ENCODE peak calls at places on chromosomes 4 and X, in eight cellular contexts. One of them, this sample, is unnamed.

GRCh38 chrX:42237956-42238355 is 314.6 kb upstream of the CASK start:
- DNase-seq in nephron progenitor cell: no peak
- DNase-seq in body of pancreas: no peak
- DNase-seq in GM20000: no peak
- DNase-seq in choroid plexus epithelial cell: peak
- DNase-seq in type B pancreatic cell: no peak
- DNase-seq in CD4-positive, alpha-beta T cell: no peak
- DNase-seq in fibroblast of pulmonary artery: no peak
- DNase-seq in this sample: no peak

GRCh38 chrX:50697691-50698090 is 116.3 kb downstream of the SHROOM4 start:
- DNase-seq in nephron progenitor cell: no peak
- DNase-seq in body of pancreas: no peak
- DNase-seq in GM20000: no peak
- DNase-seq in choroid plexus epithelial cell: peak
- DNase-seq in type B pancreatic cell: no peak
- DNase-seq in CD4-positive, alpha-beta T cell: no peak
- DNase-seq in fibroblast of pulmonary artery: peak
- DNase-seq in this sample: no peak

GRCh38 chr4:84393193-84393592 is 105.9 kb downstream of the NKX6-1 start:
- DNase-seq in nephron progenitor cell: no peak
- DNase-seq in body of pancreas: no peak
- DNase-seq in GM20000: no peak
- DNase-seq in choroid plexus epithelial cell: no peak
- DNase-seq in type B pancreatic cell: no peak
- DNase-seq in CD4-positive, alpha-beta T cell: no peak
- DNase-seq in fibroblast of pulmonary artery: no peak
- DNase-seq in this sample: no peak

GRCh38 chr4:146790515-146790914 is 151.8 kb downstream of the POU4F2 start:
- DNase-seq in nephron progenitor cell: no peak
- DNase-seq in body of pancreas: no peak
- DNase-seq in GM20000: no peak
- DNase-seq in choroid plexus epithelial cell: no peak
- DNase-seq in type B pancreatic cell: no peak
- DNase-seq in CD4-positive, alpha-beta T cell: no peak
- DNase-seq in fibroblast of pulmonary artery: no peak
- DNase-seq in this sample: peak

GRCh38 chr4:8439914-8440490 is 521 bp downstream of the ACOX3 start:
- DNase-seq in nephron progenitor cell: peak
- DNase-seq in body of pancreas: no peak
- DNase-seq in GM20000: peak
- DNase-seq in choroid plexus epithelial cell: peak
- DNase-seq in type B pancreatic cell: no peak
- DNase-seq in CD4-positive, alpha-beta T cell: no peak
- DNase-seq in fibroblast of pulmonary artery: no peak
- DNase-seq in this sample: no peak

GRCh38 chr4:109588176-109588575 is 28.1 kb downstream of the MCUB start:
- DNase-seq in nephron progenitor cell: no peak
- DNase-seq in body of pancreas: no peak
- DNase-seq in GM20000: peak
- DNase-seq in choroid plexus epithelial cell: no peak
- DNase-seq in type B pancreatic cell: no peak
- DNase-seq in CD4-positive, alpha-beta T cell: peak
- DNase-seq in fibroblast of pulmonary artery: no peak
- DNase-seq in this sample: no peak

GRCh38 chrX:55593756-55594257 is 29.4 kb upstream of the FOXR2 start:
- DNase-seq in nephron progenitor cell: no peak
- DNase-seq in body of pancreas: no peak
- DNase-seq in GM20000: no peak
- DNase-seq in choroid plexus epithelial cell: no peak
- DNase-seq in type B pancreatic cell: no peak
- DNase-seq in CD4-positive, alpha-beta T cell: no peak
- DNase-seq in fibroblast of pulmonary artery: no peak
- DNase-seq in this sample: no peak

GRCh38 chr4:146212781-146213180 is 1.6 kb upstream of the REELD1 start:
- DNase-seq in nephron progenitor cell: no peak
- DNase-seq in body of pancreas: no peak
- DNase-seq in GM20000: no peak
- DNase-seq in choroid plexus epithelial cell: no peak
- DNase-seq in type B pancreatic cell: no peak
- DNase-seq in CD4-positive, alpha-beta T cell: no peak
- DNase-seq in fibroblast of pulmonary artery: no peak
- DNase-seq in this sample: no peak

GRCh38 chr4:73507541-73507940 is 26.0 kb downstream of the AFM start:
- DNase-seq in nephron progenitor cell: no peak
- DNase-seq in body of pancreas: no peak
- DNase-seq in GM20000: no peak
- DNase-seq in choroid plexus epithelial cell: no peak
- DNase-seq in type B pancreatic cell: no peak
- DNase-seq in CD4-positive, alpha-beta T cell: no peak
- DNase-seq in fibroblast of pulmonary artery: no peak
- DNase-seq in this sample: no peak

GRCh38 chr4:183798921-183799307 is 106.2 kb upstream of the STOX2 start:
- DNase-seq in nephron progenitor cell: no peak
- DNase-seq in body of pancreas: no peak
- DNase-seq in GM20000: no peak
- DNase-seq in choroid plexus epithelial cell: no peak
- DNase-seq in type B pancreatic cell: no peak
- DNase-seq in CD4-positive, alpha-beta T cell: no peak
- DNase-seq in fibroblast of pulmonary artery: no peak
- DNase-seq in this sample: no peak

GRCh38 chrX:123108513-123109427 is 75.3 kb upstream of the GRIA3 start:
- DNase-seq in nephron progenitor cell: no peak
- DNase-seq in body of pancreas: no peak
- DNase-seq in GM20000: no peak
- DNase-seq in choroid plexus epithelial cell: no peak
- DNase-seq in type B pancreatic cell: no peak
- DNase-seq in CD4-positive, alpha-beta T cell: no peak
- DNase-seq in fibroblast of pulmonary artery: no peak
- DNase-seq in this sample: no peak

GRCh38 chr4:7226464-7226863 is 34.1 kb downstream of the SORCS2 start:
- DNase-seq in nephron progenitor cell: peak
- DNase-seq in body of pancreas: no peak
- DNase-seq in GM20000: no peak
- DNase-seq in choroid plexus epithelial cell: no peak
- DNase-seq in type B pancreatic cell: no peak
- DNase-seq in CD4-positive, alpha-beta T cell: no peak
- DNase-seq in fibroblast of pulmonary artery: no peak
- DNase-seq in this sample: no peak

GRCh38 chrX:101232316-101232715 is 12.7 kb downstream of the DRP2 start:
- DNase-seq in nephron progenitor cell: no peak
- DNase-seq in body of pancreas: no peak
- DNase-seq in GM20000: no peak
- DNase-seq in choroid plexus epithelial cell: peak
- DNase-seq in type B pancreatic cell: no peak
- DNase-seq in CD4-positive, alpha-beta T cell: no peak
- DNase-seq in fibroblast of pulmonary artery: peak
- DNase-seq in this sample: no peak

GRCh38 chrX:102845020-102845419 is 92.1 kb upstream of the RAB40AL start:
- DNase-seq in nephron progenitor cell: no peak
- DNase-seq in body of pancreas: no peak
- DNase-seq in GM20000: no peak
- DNase-seq in choroid plexus epithelial cell: no peak
- DNase-seq in type B pancreatic cell: no peak
- DNase-seq in CD4-positive, alpha-beta T cell: no peak
- DNase-seq in fibroblast of pulmonary artery: no peak
- DNase-seq in this sample: no peak

GRCh38 chrX:102835504-102836146 is 101.4 kb upstream of the RAB40AL start:
- DNase-seq in nephron progenitor cell: no peak
- DNase-seq in body of pancreas: peak
- DNase-seq in GM20000: peak
- DNase-seq in choroid plexus epithelial cell: peak
- DNase-seq in type B pancreatic cell: no peak
- DNase-seq in CD4-positive, alpha-beta T cell: no peak
- DNase-seq in fibroblast of pulmonary artery: peak
- DNase-seq in this sample: peak

GRCh38 chrX:102841706-102842003 is 95.4 kb upstream of the RAB40AL start:
- DNase-seq in nephron progenitor cell: no peak
- DNase-seq in body of pancreas: no peak
- DNase-seq in GM20000: no peak
- DNase-seq in choroid plexus epithelial cell: no peak
- DNase-seq in type B pancreatic cell: no peak
- DNase-seq in CD4-positive, alpha-beta T cell: no peak
- DNase-seq in fibroblast of pulmonary artery: no peak
- DNase-seq in this sample: no peak

GRCh38 chrX:102837843-102838242 is 99.2 kb upstream of the RAB40AL start:
- DNase-seq in nephron progenitor cell: no peak
- DNase-seq in body of pancreas: peak
- DNase-seq in GM20000: no peak
- DNase-seq in choroid plexus epithelial cell: no peak
- DNase-seq in type B pancreatic cell: no peak
- DNase-seq in CD4-positive, alpha-beta T cell: no peak
- DNase-seq in fibroblast of pulmonary artery: no peak
- DNase-seq in this sample: no peak

DNA sequence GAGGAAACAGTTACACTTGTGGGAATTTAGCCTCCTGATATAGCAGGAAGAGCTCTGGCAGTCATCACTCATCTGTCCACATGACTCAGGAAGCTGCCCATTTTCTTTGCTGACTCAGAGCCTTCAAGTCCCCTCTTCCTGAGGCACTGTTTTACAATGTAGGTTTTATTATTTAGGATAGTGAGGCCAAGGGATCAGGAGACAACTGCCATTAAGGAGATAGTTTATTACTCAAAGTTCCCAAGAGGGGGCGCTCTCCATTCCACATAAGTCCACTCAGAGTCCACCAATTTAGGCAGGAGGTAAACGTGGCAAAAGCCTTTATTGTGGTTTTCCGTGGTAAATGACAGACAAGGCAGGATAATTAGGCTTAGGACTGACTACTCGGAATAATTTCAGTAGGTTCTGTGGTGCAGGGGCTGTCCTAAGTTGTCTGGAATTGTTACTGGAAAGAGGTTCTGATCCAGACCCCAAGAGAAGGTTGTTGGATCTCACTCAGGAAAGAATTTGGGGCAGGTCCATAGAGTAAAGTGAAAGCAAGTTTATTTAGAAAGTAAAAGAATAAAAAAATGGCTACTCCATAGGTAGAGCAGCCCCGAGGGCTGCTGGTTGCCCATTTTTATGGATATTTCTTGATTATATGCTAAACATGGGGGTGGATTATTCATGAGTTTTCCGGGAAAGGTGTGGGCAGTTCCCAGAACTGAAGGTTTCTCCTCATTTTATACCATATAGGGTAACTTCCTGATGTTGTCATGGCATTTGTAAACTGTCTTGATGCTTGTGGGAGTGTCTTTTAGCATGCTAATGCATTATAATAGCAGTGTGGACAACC is 96.0 kb upstream of the RAB40AL start:
- DNase-seq in nephron progenitor cell: no peak
- DNase-seq in body of pancreas: no peak
- DNase-seq in GM20000: no peak
- DNase-seq in choroid plexus epithelial cell: peak
- DNase-seq in type B pancreatic cell: no peak
- DNase-seq in CD4-positive, alpha-beta T cell: no peak
- DNase-seq in fibroblast of pulmonary artery: peak
- DNase-seq in this sample: no peak
- TF ChIP-seq CTCF in nephron progenitor cell: no peak
- TF ChIP-seq CTCF in body of pancreas: no peak
- TF ChIP-seq CTCF in GM20000: no peak
- TF ChIP-seq CTCF in choroid plexus epithelial cell: peak
- TF ChIP-seq CTCF in type B pancreatic cell: peak
- TF ChIP-seq CTCF in CD4-positive, alpha-beta T cell: no peak
- TF ChIP-seq CTCF in fibroblast of pulmonary artery: peak
- TF ChIP-seq CTCF in this sample: no peak

DNA sequence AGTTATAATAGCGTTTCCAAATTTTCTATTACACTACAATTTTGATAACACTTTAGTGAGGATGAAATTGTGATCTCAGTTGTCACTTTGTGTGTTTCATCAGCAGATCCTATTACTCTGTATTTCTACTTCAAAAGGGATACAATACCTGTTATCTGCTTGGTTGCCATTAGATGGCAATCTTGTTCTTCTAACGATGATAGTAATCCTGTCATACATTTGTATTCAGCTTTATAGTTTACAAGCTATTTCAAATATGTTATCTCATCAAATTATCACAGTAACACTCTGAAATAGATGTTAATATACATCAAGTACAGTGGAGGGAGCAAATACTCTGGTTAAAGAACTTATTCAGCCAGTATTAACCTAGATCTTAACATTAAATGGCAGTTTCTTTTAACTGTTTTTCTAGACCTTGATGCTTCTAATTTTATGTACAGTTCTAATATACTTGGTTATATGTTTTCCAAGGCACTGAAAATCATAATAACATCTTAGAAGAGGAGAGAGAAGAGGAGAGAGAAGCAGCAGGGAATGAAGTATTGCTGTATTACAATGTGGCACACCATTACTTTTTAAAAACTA is 292.0 kb downstream of the CCSER1 start:
- DNase-seq in nephron progenitor cell: no peak
- DNase-seq in body of pancreas: no peak
- DNase-seq in GM20000: peak
- DNase-seq in choroid plexus epithelial cell: peak
- DNase-seq in type B pancreatic cell: no peak
- DNase-seq in CD4-positive, alpha-beta T cell: no peak
- DNase-seq in fibroblast of pulmonary artery: peak
- DNase-seq in this sample: no peak
- TF ChIP-seq CTCF in nephron progenitor cell: peak
- TF ChIP-seq CTCF in body of pancreas: no peak
- TF ChIP-seq CTCF in GM20000: peak
- TF ChIP-seq CTCF in choroid plexus epithelial cell: peak
- TF ChIP-seq CTCF in type B pancreatic cell: peak
- TF ChIP-seq CTCF in CD4-positive, alpha-beta T cell: no peak
- TF ChIP-seq CTCF in fibroblast of pulmonary artery: peak
- TF ChIP-seq CTCF in this sample: peak

DNA sequence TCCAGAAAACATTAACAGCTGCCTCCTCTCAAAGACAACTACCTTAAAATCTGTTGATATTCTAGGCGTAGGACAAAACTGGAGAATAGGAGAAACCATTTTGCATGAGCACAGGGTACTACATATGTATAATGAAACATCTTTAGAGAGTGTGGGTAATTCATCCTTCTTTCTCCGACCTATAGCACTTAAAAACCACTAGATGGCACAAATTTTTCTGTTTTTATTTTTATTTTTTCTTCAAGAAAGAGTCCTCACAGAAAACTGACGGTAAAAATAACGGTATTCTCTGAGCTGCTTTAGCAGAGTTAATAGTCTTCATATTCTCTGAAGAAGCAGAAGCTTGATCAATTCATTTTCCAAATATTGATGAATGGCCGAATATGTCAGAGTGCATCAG is 14.6 kb downstream of the SMIM31 start:
- DNase-seq in nephron progenitor cell: no peak
- DNase-seq in body of pancreas: no peak
- DNase-seq in GM20000: no peak
- DNase-seq in choroid plexus epithelial cell: peak
- DNase-seq in type B pancreatic cell: no peak
- DNase-seq in CD4-positive, alpha-beta T cell: no peak
- DNase-seq in fibroblast of pulmonary artery: peak
- DNase-seq in this sample: no peak
- TF ChIP-seq CTCF in nephron progenitor cell: peak
- TF ChIP-seq CTCF in body of pancreas: no peak
- TF ChIP-seq CTCF in GM20000: peak
- TF ChIP-seq CTCF in choroid plexus epithelial cell: peak
- TF ChIP-seq CTCF in type B pancreatic cell: peak
- TF ChIP-seq CTCF in CD4-positive, alpha-beta T cell: no peak
- TF ChIP-seq CTCF in fibroblast of pulmonary artery: peak
- TF ChIP-seq CTCF in this sample: no peak

DNA sequence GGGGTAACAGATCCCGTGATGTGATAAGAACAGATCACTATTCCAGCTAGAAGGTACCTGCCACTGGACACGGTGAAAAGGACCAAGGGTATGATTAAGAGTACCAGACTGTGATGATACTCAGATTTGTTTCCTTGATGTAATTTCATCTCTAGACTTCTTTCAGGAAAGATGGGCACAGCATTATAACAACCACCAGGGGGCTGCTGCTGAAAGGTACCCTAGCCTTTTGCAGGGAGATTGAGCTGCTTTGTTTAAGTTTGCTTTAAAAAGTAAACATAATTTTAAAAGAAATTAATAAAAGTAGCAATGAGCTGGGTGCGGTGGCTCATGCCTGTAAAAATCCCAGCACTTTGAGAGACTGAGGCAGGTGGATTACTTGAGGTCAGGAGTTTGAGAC is 145.4 kb downstream of the EMCN start:
- DNase-seq in nephron progenitor cell: peak
- DNase-seq in body of pancreas: peak
- DNase-seq in GM20000: no peak
- DNase-seq in choroid plexus epithelial cell: peak
- DNase-seq in type B pancreatic cell: no peak
- DNase-seq in CD4-positive, alpha-beta T cell: no peak
- DNase-seq in fibroblast of pulmonary artery: peak
- DNase-seq in this sample: peak
- TF ChIP-seq CTCF in nephron progenitor cell: peak
- TF ChIP-seq CTCF in body of pancreas: no peak
- TF ChIP-seq CTCF in GM20000: no peak
- TF ChIP-seq CTCF in choroid plexus epithelial cell: peak
- TF ChIP-seq CTCF in type B pancreatic cell: peak
- TF ChIP-seq CTCF in CD4-positive, alpha-beta T cell: peak
- TF ChIP-seq CTCF in fibroblast of pulmonary artery: peak
- TF ChIP-seq CTCF in this sample: no peak

This sample was measured in Calu3.